ENCODE peak calls at places on chromosome 2, in four cellular contexts. One of them, this sample, is unnamed.

GRCh38 chr2:60775048-60775639 is 19.1 kb downstream of the PAPOLG start:
- DNase-seq in Peyer's patch: no peak
- DNase-seq in upper lobe of right lung: no peak
- DNase-seq in nephron progenitor cell: no peak
- DNase-seq in this sample: no peak

GRCh38 chr2:121087117-121087516 is 197.9 kb downstream of the TFCP2L1 start:
- DNase-seq in upper lobe of right lung: no peak
- DNase-seq in Peyer's patch: no peak
- DNase-seq in nephron progenitor cell: no peak
- DNase-seq in this sample: peak; percentile 80

GRCh38 chr2:192940767-192941166 is 746.0 kb upstream of the TMEFF2 start:
- DNase-seq in upper lobe of right lung: no peak
- DNase-seq in Peyer's patch: no peak
- DNase-seq in nephron progenitor cell: no peak
- DNase-seq in this sample: no peak

GRCh38 chr2:72719416-72719815 is 106.4 kb downstream of the EXOC6B start:
- DNase-seq in nephron progenitor cell: peak; percentile 4
- DNase-seq in Peyer's patch: no peak
- DNase-seq in upper lobe of right lung: no peak
- DNase-seq in this sample: no peak

GRCh38 chr2:98701230-98701629 is 29.7 kb downstream of the MGAT4A start:
- DNase-seq in nephron progenitor cell: no peak
- DNase-seq in upper lobe of right lung: no peak
- DNase-seq in Peyer's patch: no peak
- DNase-seq in this sample: no peak

GRCh38 chr2:233267516-233268245 is 16.2 kb downstream of the ATG16L1 start:
- DNase-seq in Peyer's patch: peak; percentile 95
- DNase-seq in nephron progenitor cell: no peak
- DNase-seq in upper lobe of right lung: no peak
- DNase-seq in this sample: no peak

GRCh38 chr2:96156926-96157648 is 11.8 kb upstream of the DUSP2 start:
- DNase-seq in nephron progenitor cell: no peak
- DNase-seq in Peyer's patch: peak; percentile 66
- DNase-seq in upper lobe of right lung: peak; percentile 60
- DNase-seq in this sample: peak; percentile 81

GRCh38 chr2:3532941-3533340 is 13.6 kb upstream of the ADI1 start:
- DNase-seq in Peyer's patch: no peak
- DNase-seq in upper lobe of right lung: no peak
- DNase-seq in nephron progenitor cell: no peak
- DNase-seq in this sample: no peak

GRCh38 chr2:109497447-109497846 is 116.3 kb downstream of the SEPTIN10 start:
- DNase-seq in Peyer's patch: no peak
- DNase-seq in nephron progenitor cell: no peak
- DNase-seq in upper lobe of right lung: no peak
- DNase-seq in this sample: no peak

GRCh38 chr2:236887519-236887918 is 198.2 kb upstream of the COPS8 start:
- DNase-seq in Peyer's patch: peak; percentile 62
- DNase-seq in upper lobe of right lung: no peak
- DNase-seq in nephron progenitor cell: no peak
- DNase-seq in this sample: no peak

GRCh38 chr2:95264626-95265025 is 9.6 kb upstream of the PROM2 start:
- DNase-seq in Peyer's patch: peak; percentile 14
- DNase-seq in nephron progenitor cell: no peak
- DNase-seq in upper lobe of right lung: no peak
- DNase-seq in this sample: no peak

GRCh38 chr2:232235716-232236115 is 142.8 kb upstream of the ALPP start:
- DNase-seq in Peyer's patch: no peak
- DNase-seq in upper lobe of right lung: no peak
- DNase-seq in nephron progenitor cell: no peak
- DNase-seq in this sample: no peak

GRCh38 chr2:187497140-187497539 is 49.1 kb upstream of the CALCRL start:
- DNase-seq in upper lobe of right lung: no peak
- DNase-seq in Peyer's patch: no peak
- DNase-seq in nephron progenitor cell: no peak
- DNase-seq in this sample: no peak

GRCh38 chr2:187502467-187502866 is 51.8 kb downstream of the TFPI start:
- DNase-seq in upper lobe of right lung: no peak
- DNase-seq in Peyer's patch: no peak
- DNase-seq in nephron progenitor cell: no peak
- DNase-seq in this sample: no peak

GRCh38 chr2:187499941-187500532 is 52.0 kb upstream of the CALCRL start:
- DNase-seq in upper lobe of right lung: no peak
- DNase-seq in nephron progenitor cell: peak; percentile 61
- DNase-seq in Peyer's patch: peak; percentile 81
- DNase-seq in this sample: no peak

GRCh38 chr2:187497858-187498463 is 49.9 kb upstream of the CALCRL start:
- DNase-seq in upper lobe of right lung: no peak
- DNase-seq in Peyer's patch: no peak
- DNase-seq in nephron progenitor cell: no peak
- DNase-seq in this sample: no peak

DNA sequence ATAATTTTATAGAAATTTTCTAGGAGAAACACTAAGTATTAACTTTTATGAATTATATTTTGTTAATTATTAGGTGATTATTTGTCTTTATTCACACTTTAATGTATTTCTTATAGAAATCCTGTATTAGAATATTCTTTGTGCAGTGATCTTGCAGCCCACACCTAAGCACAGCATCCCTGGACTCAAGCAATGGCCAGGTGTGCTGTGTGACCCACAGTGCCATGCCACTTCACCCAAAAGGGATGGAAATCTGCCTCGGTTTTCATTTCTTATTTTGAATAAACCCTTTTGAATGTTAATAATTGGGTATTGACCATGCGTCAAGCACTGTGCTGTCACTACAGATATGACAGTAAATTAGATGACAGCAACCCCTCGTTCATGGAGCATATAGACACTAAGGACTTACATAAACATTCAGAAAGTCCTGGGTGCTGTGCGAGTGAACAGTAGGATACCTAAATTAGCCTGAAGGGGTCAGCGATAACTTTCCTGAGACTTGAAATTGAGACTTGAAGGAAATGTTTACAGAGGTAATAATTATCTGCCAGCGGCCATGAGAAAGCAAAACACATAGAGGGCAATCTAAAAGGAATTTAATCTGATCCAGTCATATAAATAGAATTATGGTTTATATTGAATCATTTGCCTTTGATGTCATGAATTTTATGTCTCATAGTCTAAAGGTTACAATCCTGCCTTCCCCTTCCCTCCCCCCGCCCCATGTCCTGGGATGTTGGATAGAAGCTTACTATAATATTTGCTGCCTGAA is 52.7 kb upstream of the CALCRL start:
- DNase-seq in nephron progenitor cell: no peak
- DNase-seq in upper lobe of right lung: no peak
- DNase-seq in Peyer's patch: no peak
- DNase-seq in this sample: no peak
- TF ChIP-seq CTCF in nephron progenitor cell: peak; percentile 34
- TF ChIP-seq CTCF in upper lobe of right lung: peak; percentile 9
- TF ChIP-seq CTCF in Peyer's patch: peak; percentile 45
- TF ChIP-seq CTCF in this sample: peak; percentile 60

DNA sequence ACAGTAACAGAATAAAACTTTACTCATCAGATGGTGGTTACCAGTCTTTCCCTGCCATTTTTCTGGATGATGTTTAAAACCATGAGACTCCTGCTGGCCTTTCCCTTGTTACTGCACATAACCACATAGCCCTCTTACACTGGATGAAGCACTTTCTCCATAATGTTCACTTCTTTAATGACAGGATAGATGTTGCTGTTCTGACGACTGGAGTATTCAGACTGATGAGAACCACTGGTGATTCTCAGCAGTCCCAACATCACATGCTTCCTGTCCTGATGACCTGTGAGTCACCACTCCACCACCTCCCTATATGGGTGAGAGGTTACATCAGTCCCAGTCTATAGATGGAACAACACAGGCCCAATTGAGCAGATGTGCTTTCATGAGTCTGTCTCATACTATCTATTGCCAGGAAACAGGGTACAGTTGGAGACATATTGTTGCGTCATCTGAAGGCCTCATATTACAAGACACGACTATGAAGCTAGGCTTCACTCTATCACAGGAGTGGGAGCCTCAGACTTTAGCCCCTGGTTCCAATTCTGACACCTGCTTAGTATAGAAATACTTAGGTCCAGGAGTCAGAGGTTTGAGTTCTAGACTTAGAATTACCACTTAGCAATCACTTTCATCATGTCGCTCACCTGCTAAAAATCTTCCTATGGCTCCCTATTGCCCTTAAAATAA is 145.7 kb upstream of the KLF7 start:
- DNase-seq in upper lobe of right lung: no peak
- DNase-seq in nephron progenitor cell: no peak
- DNase-seq in Peyer's patch: peak; percentile 75
- DNase-seq in this sample: no peak
- TF ChIP-seq CTCF in upper lobe of right lung: peak; percentile 17
- TF ChIP-seq CTCF in nephron progenitor cell: no peak
- TF ChIP-seq CTCF in Peyer's patch: no peak
- TF ChIP-seq CTCF in this sample: peak; percentile 71

GRCh38 chr2:102376052-102376591 is 20.5 kb downstream of the IL18R1 start:
- DNase-seq in upper lobe of right lung: no peak
- DNase-seq in Peyer's patch: no peak
- DNase-seq in nephron progenitor cell: no peak
- DNase-seq in this sample: no peak
- TF ChIP-seq CTCF in upper lobe of right lung: no peak
- TF ChIP-seq CTCF in Peyer's patch: no peak
- TF ChIP-seq CTCF in nephron progenitor cell: no peak
- TF ChIP-seq CTCF in this sample: no peak

GRCh38 chr2:229414631-229415030 is 143.5 kb upstream of the PID1 start:
- DNase-seq in Peyer's patch: no peak
- DNase-seq in upper lobe of right lung: no peak
- DNase-seq in nephron progenitor cell: no peak
- DNase-seq in this sample: no peak

GRCh38 chr2:229417906-229418305 is 146.8 kb upstream of the PID1 start:
- DNase-seq in nephron progenitor cell: peak; percentile 5
- DNase-seq in upper lobe of right lung: no peak
- DNase-seq in Peyer's patch: no peak
- DNase-seq in this sample: no peak

GRCh38 chr2:229419158-229419557 is 148.1 kb upstream of the PID1 start:
- DNase-seq in nephron progenitor cell: no peak
- DNase-seq in Peyer's patch: no peak
- DNase-seq in upper lobe of right lung: no peak
- DNase-seq in this sample: no peak

GRCh38 chr2:229417176-229417575 is 146.1 kb upstream of the PID1 start:
- DNase-seq in nephron progenitor cell: no peak
- DNase-seq in Peyer's patch: no peak
- DNase-seq in upper lobe of right lung: no peak
- DNase-seq in this sample: no peak

GRCh38 chr2:229416116-229416694 is 145.1 kb upstream of the PID1 start:
- DNase-seq in Peyer's patch: peak; percentile 79
- DNase-seq in upper lobe of right lung: peak; percentile 79
- DNase-seq in nephron progenitor cell: no peak
- DNase-seq in this sample: no peak
- TF ChIP-seq CTCF in Peyer's patch: no peak
- TF ChIP-seq CTCF in upper lobe of right lung: no peak
- TF ChIP-seq CTCF in nephron progenitor cell: no peak
- TF ChIP-seq CTCF in this sample: no peak

DNA sequence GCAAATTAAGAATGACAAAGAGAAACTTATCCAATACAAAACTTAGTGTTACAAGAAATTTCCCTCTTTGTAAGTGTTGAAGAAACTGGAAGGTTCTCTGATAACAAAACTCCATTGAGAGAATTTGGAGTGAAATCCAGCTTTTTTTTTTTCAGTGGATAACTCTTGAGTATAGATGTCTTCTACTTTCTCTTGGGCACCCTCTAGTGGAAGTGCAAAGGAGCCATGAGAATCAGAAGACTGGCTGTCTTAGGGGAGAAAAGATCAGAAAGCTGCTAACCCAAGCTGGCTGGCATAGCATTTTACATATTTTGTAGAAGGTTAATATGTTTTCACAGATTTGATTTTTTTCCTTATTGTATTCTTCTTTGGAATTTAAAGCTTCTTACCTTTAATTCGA is 138.8 kb upstream of the SATB2 start:
- DNase-seq in Peyer's patch: no peak
- DNase-seq in nephron progenitor cell: no peak
- DNase-seq in upper lobe of right lung: no peak
- DNase-seq in this sample: no peak
- TF ChIP-seq CTCF in Peyer's patch: peak; percentile 53
- TF ChIP-seq CTCF in nephron progenitor cell: peak; percentile 32
- TF ChIP-seq CTCF in upper lobe of right lung: peak; percentile 38
- TF ChIP-seq CTCF in this sample: peak; percentile 63